ENCODE peak calls at places on chromosomes 3 and 15, in five cellular contexts. J is T-helper 9 cell; X is CD8-positive, alpha-beta T cell; E is GM23248; R is stimulated activated CD4-positive, alpha-beta T cell treated with anti-CD3 and anti-CD28 coated beads, TNF-alpha, amount 100 ng/mL, for 1 hour. M is an unnamed sample.

GRCh38 chr3:59406943-59407342 is 357.1 kb upstream of the CFAP20DC start:
- DNase-seq in R (no peak), X (no peak), E (no peak), J (no peak), M (no peak)

GRCh38 chr3:188881954-188882641 is 289.7 kb upstream of the TPRG1 start:
- DNase-seq in R (no peak), X (no peak), J (no peak), E (peak; percentile 85), M (no peak)

GRCh38 chr15:75031773-75032302 is 8.4 kb downstream of the PPCDC start:
- DNase-seq in X (no peak), E (no peak), J (no peak), R (no peak), M (no peak)

GRCh38 chr3:12916159-12916558 is 74.8 kb upstream of the RPL32 start:
- DNase-seq in J (no peak), X (peak; percentile 32), E (no peak), R (no peak), M (no peak)

GRCh38 chr3:15514663-15515357 is 6.7 kb downstream of the COLQ start:
- DNase-seq in R (no peak), J (no peak), E (peak; percentile 47), X (no peak), M (no peak)

GRCh38 chr3:43043793-43044192 is 62.1 kb downstream of the POMGNT2 start:
- DNase-seq in X (no peak), J (no peak), E (no peak), R (no peak), M (no peak)

GRCh38 chr15:87527875-87528274 is 728.7 kb downstream of the NTRK3 start:
- DNase-seq in X (no peak), E (no peak), R (no peak), J (no peak), M (no peak)

GRCh38 chr3:111246967-111247760 is 175.5 kb downstream of the NECTIN3 start:
- DNase-seq in E (peak; percentile 90), X (no peak), R (no peak), J (no peak), M (peak; percentile 79)

GRCh38 chr3:60954049-60954448 is 297.2 kb downstream of the FHIT start:
- DNase-seq in E (peak; percentile 80), R (no peak), X (no peak), J (no peak), M (no peak)

GRCh38 chr15:90460142-90460824 is 69.4 kb upstream of the CRTC3 start:
- DNase-seq in X (no peak), R (no peak), E (no peak), J (no peak), M (no peak)

GRCh38 chr3:49387721-49388120 is 24.1 kb downstream of the RHOA start:
- DNase-seq in X (no peak), R (no peak), J (no peak), E (peak; percentile 64), M (no peak)

GRCh38 chr15:73601449-73602425 is 31.5 kb downstream of the NPTN start:
- DNase-seq in R (no peak), E (peak; percentile 70), J (no peak), X (no peak), M (peak; percentile 15)

GRCh38 chr3:178127221-178127620 is 409.0 kb upstream of the KCNMB2 start:
- DNase-seq in R (no peak), J (no peak), E (no peak), X (no peak), M (no peak)

GRCh38 chr3:77459926-77460325 is 420.0 kb downstream of the ROBO2 start:
- DNase-seq in R (no peak), J (no peak), E (peak; percentile 28), X (no peak), M (no peak)

GRCh38 chr3:194072097-194072428 is 63.9 kb upstream of the HES1 start:
- DNase-seq in E (no peak), R (no peak), J (no peak), X (no peak), M (no peak)

GRCh38 chr3:114218006-114218405 is 19.4 kb downstream of the ZNF80 start:
- DNase-seq in R (no peak), E (no peak), J (no peak), X (no peak), M (no peak)

GRCh38 chr15:32908135-32908801 is 190.5 kb downstream of the GREM1 start:
- DNase-seq in E (no peak), R (no peak), J (no peak), X (no peak), M (peak; percentile 52)

GRCh38 chr3:161163297-161163696 is 57.8 kb upstream of the NMD3 start:
- DNase-seq in J (no peak), X (no peak), E (peak; percentile 87), R (no peak), M (no peak)

GRCh38 chr3:48440590-48440958 is 517 bp downstream of the TMA7 start:
- DNase-seq in E (peak; percentile 59), R (no peak), J (no peak), X (no peak), M (no peak)

GRCh38 chr15:66765478-66766281 is 63.6 kb downstream of the SMAD6 start:
- DNase-seq in J (no peak), X (no peak), R (no peak), E (peak; percentile 73), M (no peak)

GRCh38 chr3:171615281-171615680 is 155.1 kb upstream of the TNIK start:
- DNase-seq in R (no peak), X (no peak), J (no peak), E (no peak), M (no peak)

GRCh38 chr3:33058780-33059179 is 38.2 kb downstream of the GLB1 start:
- DNase-seq in E (no peak), R (no peak), J (no peak), X (no peak), M (no peak)

GRCh38 chr15:49875392-49875791 is 243.6 kb downstream of the ATP8B4 start:
- DNase-seq in X (no peak), R (no peak), J (no peak), E (no peak), M (no peak)

GRCh38 chr3:139547666-139548065 is 8.1 kb upstream of the RBP1 start:
- DNase-seq in R (no peak), J (no peak), E (no peak), X (no peak), M (no peak)

GRCh38 chr3:192122832-192123594 is 604.3 kb downstream of the FGF12 start:
- DNase-seq in E (no peak), J (no peak), R (no peak), X (no peak), M (no peak)

GRCh38 chr15:69919816-69920215 is 177.9 kb downstream of the TLE3 start:
- DNase-seq in R (no peak), E (no peak), J (no peak), X (no peak), M (no peak)

GRCh38 chr3:108486910-108487309 is 23.5 kb downstream of the MYH15 start:
- DNase-seq in R (no peak), J (no peak), X (no peak), E (peak; percentile 66), M (no peak)

GRCh38 chr3:193945126-193945525 is 190.8 kb upstream of the HES1 start:
- DNase-seq in R (no peak), E (no peak), X (no peak), J (no peak), M (no peak)

GRCh38 chr3:155853214-155854146 is 747 bp downstream of the SLC33A1 start:
- DNase-seq in J (peak; percentile 21), X (peak; percentile 9), E (peak; percentile 64), R (no peak), M (no peak)

GRCh38 chr15:52134502-52135144 is 22.0 kb upstream of the BCL2L10 start:
- DNase-seq in E (no peak), X (no peak), J (no peak), R (no peak), M (no peak)

GRCh38 chr15:38996111-38996541 is 431.5 kb upstream of the RASGRP1 start:
- DNase-seq in R (no peak), X (no peak), E (peak; percentile 90), J (no peak), M (no peak)

GRCh38 chr3:88876724-88877123 is 230.7 kb upstream of the EPHA3 start:
- DNase-seq in R (no peak), J (no peak), E (no peak), X (no peak), M (no peak)

GRCh38 chr15:51585953-51586352 is 36.6 kb downstream of the DMXL2 start:
- DNase-seq in R (no peak), E (no peak), X (no peak), J (no peak), M (no peak)

GRCh38 chr3:172341482-172342059 is 106.7 kb downstream of the GHSR start:
- DNase-seq in X (no peak), E (peak; percentile 71), J (no peak), R (no peak), M (no peak)

GRCh38 chr15:101024111-101024695 is 105.0 kb downstream of the LRRK1 start:
- DNase-seq in E (peak; percentile 58), J (no peak), R (no peak), X (no peak), M (peak; percentile 88)

GRCh38 chr15:70156781-70157261 is 59.1 kb upstream of the TLE3 start:
- DNase-seq in J (no peak), X (no peak), E (peak; percentile 85), R (no peak), M (no peak)

GRCh38 chr3:14124615-14125192 is at the start of the genes CHCHD4 and TMEM43:
- DNase-seq in R (peak; percentile 98), E (peak; percentile 99), J (peak; percentile 97), X (peak; percentile 97), M (peak; percentile 98)

GRCh38 chr3:115022835-115023398 is 124.2 kb downstream of the ZBTB20 start:
- DNase-seq in R (no peak), X (no peak), E (no peak), J (no peak), M (no peak)

GRCh38 chr3:194860725-194861124 is 175.0 kb downstream of the FAM43A start:
- DNase-seq in X (no peak), J (no peak), R (no peak), E (no peak), M (no peak)